ENCODE peak calls at places on chromosomes 2 and 18, in eight cellular contexts. K is hepatocyte, L is transverse colon, O is psoas muscle, E is suprapubic skin, V is breast epithelium, Z is mammary epithelial cell, U is left ventricle myocardium inferior. T is an unnamed sample.

GRCh38 chr2:171626949-171627348 is 60.3 kb upstream of the DYNC1I2 start:
- DNase-seq in K (no peak), L (no peak), O (no peak), E (no peak), V (no peak), Z (no peak), U (no peak), T (no peak)

GRCh38 chr2:30990176-30990575 is 148.1 kb downstream of the GALNT14 start:
- DNase-seq in K (peak; percentile 16), L (no peak), O (no peak), E (no peak), V (no peak), Z (no peak), U (no peak), T (no peak)

GRCh38 chr2:190628651-190629378 is 20.1 kb upstream of the NAB1 start:
- DNase-seq in K (no peak), L (no peak), O (no peak), E (no peak), V (no peak), Z (no peak), U (no peak), T (no peak)

GRCh38 chr2:29272311-29272710 is 157.1 kb downstream of the CLIP4 start:
- DNase-seq in K (no peak), L (no peak), O (no peak), E (no peak), V (no peak), Z (no peak), U (no peak), T (no peak)

GRCh38 chr18:62525611-62526010 is 2.8 kb downstream of the ZCCHC2 start:
- DNase-seq in K (no peak), L (no peak), O (no peak), E (no peak), V (no peak), Z (no peak), U (no peak), T (no peak)

GRCh38 chr2:43131890-43132522 is 94.4 kb downstream of the ZFP36L2 start:
- DNase-seq in K (no peak), L (no peak), O (no peak), E (no peak), V (peak; percentile 64), Z (peak; percentile 40), U (no peak), T (no peak)

GRCh38 chr2:73859721-73860586 is 31.2 kb downstream of the STAMBP start:
- DNase-seq in K (peak; percentile 51), L (no peak), O (no peak), E (no peak), V (no peak), Z (peak; percentile 87), U (no peak), T (no peak)

GRCh38 chr2:197972017-197972416 is 167.6 kb downstream of the PLCL1 start:
- DNase-seq in K (peak; percentile 28), L (no peak), O (no peak), E (no peak), V (peak; percentile 20), Z (peak; percentile 30), U (no peak), T (no peak)

GRCh38 chr2:152200562-152201465 is 25.3 kb upstream of the STAM2 start:
- DNase-seq in K (peak; percentile 65), L (peak; percentile 81), O (peak; percentile 92), E (peak; percentile 90), V (peak; percentile 39), Z (peak; percentile 100), U (peak; percentile 88), T (peak; percentile 63)

GRCh38 chr18:25278415-25278814 is 73.6 kb downstream of the ZNF521 start:
- DNase-seq in K (no peak), L (no peak), O (no peak), E (no peak), V (no peak), Z (no peak), U (no peak), T (no peak)

GRCh38 chr2:23375448-23375847 is 9.5 kb upstream of the KLHL29 start:
- DNase-seq in K (no peak), L (no peak), O (no peak), E (no peak), V (no peak), Z (peak; percentile 41), U (no peak), T (no peak)

GRCh38 chr2:231138699-231139098 is 13.9 kb upstream of the HTR2B start:
- DNase-seq in K (no peak), L (no peak), O (no peak), E (no peak), V (no peak), Z (no peak), U (no peak), T (no peak)

GRCh38 chr2:109547280-109547679 is 66.5 kb downstream of the SEPTIN10 start:
- DNase-seq in K (no peak), L (no peak), O (no peak), E (no peak), V (no peak), Z (no peak), U (no peak), T (no peak)

GRCh38 chr2:67840460-67841068 is 222.2 kb downstream of the C1D start:
- DNase-seq in K (peak; percentile 86), L (peak; percentile 59), O (peak; percentile 53), E (peak; percentile 79), V (peak; percentile 28), Z (peak; percentile 56), U (peak; percentile 50), T (peak; percentile 61)

GRCh38 chr2:163565192-163565591 is 170.6 kb downstream of the FIGN start:
- DNase-seq in K (no peak), L (no peak), O (no peak), E (no peak), V (no peak), Z (peak; percentile 21), U (no peak), T (no peak)

GRCh38 chr18:56715121-56715520 is 64.0 kb downstream of the WDR7 start:
- DNase-seq in K (no peak), L (no peak), O (no peak), E (no peak), V (no peak), Z (no peak), U (no peak), T (no peak)

GRCh38 chr2:237894396-237894979 is 35.1 kb downstream of the RAMP1 start:
- DNase-seq in K (no peak), L (no peak), O (no peak), E (no peak), V (no peak), Z (no peak), U (no peak), T (no peak)

GRCh38 chr2:134692461-134692860 is 26.3 kb downstream of the TMEM163 start:
- DNase-seq in K (no peak), L (no peak), O (no peak), E (no peak), V (no peak), Z (no peak), U (no peak), T (no peak)

GRCh38 chr2:43430489-43430888 is 165.3 kb downstream of the THADA start:
- DNase-seq in K (no peak), L (no peak), O (no peak), E (no peak), V (no peak), Z (no peak), U (no peak), T (no peak)

GRCh38 chr2:212421571-212422334 is 116.8 kb downstream of the ERBB4 start:
- DNase-seq in K (no peak), L (no peak), O (no peak), E (no peak), V (no peak), Z (peak; percentile 6), U (no peak), T (no peak)

GRCh38 chr2:55620123-55620779 is 2.8 kb upstream of the PPP4R3B start:
- DNase-seq in K (no peak), L (no peak), O (no peak), E (no peak), V (no peak), Z (peak; percentile 13), U (no peak), T (no peak)

GRCh38 chr2:36965751-36966369 is 476 bp downstream of the STRN start:
- DNase-seq in K (peak; percentile 73), L (peak; percentile 48), O (no peak), E (no peak), V (peak; percentile 32), Z (peak; percentile 12), U (peak; percentile 59), T (peak; percentile 62)

GRCh38 chr2:181673178-181673577 is 7.1 kb downstream of the NEUROD1 start:
- DNase-seq in K (no peak), L (no peak), O (no peak), E (no peak), V (no peak), Z (no peak), U (no peak), T (no peak)

GRCh38 chr2:239009001-239009961 is 161.4 kb downstream of the TWIST2 start:
- DNase-seq in K (no peak), L (no peak), O (no peak), E (peak; percentile 72), V (no peak), Z (no peak), U (no peak), T (no peak)

DNA sequence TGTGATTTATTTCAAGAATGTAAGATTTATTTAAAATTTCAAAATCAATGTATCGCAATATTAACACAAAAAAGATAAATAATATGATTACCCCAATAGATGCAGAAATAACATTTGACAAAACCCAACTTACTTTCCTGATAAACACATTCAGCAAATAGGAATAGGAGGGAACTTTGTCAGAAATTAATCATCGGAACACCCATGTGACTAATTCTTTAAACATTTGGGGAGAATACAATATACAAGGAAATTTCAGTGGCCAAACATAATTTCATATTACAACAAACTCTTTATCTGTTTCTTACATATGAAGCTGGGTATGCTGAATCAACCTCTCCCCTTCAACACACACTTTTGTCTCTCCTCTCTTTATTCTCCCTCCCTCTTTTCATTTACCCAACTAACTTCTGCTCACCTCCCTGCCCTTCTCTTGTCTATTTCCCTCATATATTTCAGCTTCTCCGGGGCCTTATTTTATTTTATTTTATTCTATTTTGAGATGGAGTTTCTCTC is 309.6 kb upstream of the CNTNAP5 start:
- DNase-seq in K (no peak), L (no peak), O (no peak), E (no peak), V (no peak), Z (peak; percentile 6), U (no peak), T (no peak)
- H3K9me3 ChIP-seq in K (no peaks in the 10 kb centered on the region), L (no peaks in the 10 kb centered on the region), O (no peaks in the 10 kb centered on the region), E (peaks cover 5% of the 10 kb centered on the region), V (no peaks in the 10 kb centered on the region), Z (peaks cover 7% of the 10 kb centered on the region), U (peaks cover 25% of the 10 kb centered on the region), T (no peaks in the 10 kb centered on the region)

GRCh38 chr2:72325592-72326422 is 178.1 kb upstream of the CYP26B1 start:
- DNase-seq in K (peak; percentile 22), L (peak; percentile 57), O (no peak), E (no peak), V (no peak), Z (no peak), U (no peak), T (no peak)
- TF ChIP-seq CTCF in K (peak; percentile 36), L (peak; percentile 50), O (peak; percentile 28), E (no peak), V (no peak), Z (peak; percentile 80), U (peak; percentile 61), T (peak; percentile 48)

GRCh38 chr2:62660582-62661262 is 44.8 kb upstream of the EHBP1 start:
- DNase-seq in K (no peak), L (no peak), O (no peak), E (no peak), V (no peak), Z (peak; percentile 86), U (no peak), T (no peak)
- H3K27ac ChIP-seq in K (peak overlapping the region; percentile 4), L (peak overlapping the region; percentile 82), O (no peak overlapping the region), E (no peak overlapping the region), V (no peak overlapping the region), Z (peak overlapping the region; percentile 83), U (no peak overlapping the region), T (peak overlapping the region; percentile 43)

GRCh38 chr18:64288446-64288845 is 139.6 kb upstream of the LINC00305 start:
- DNase-seq in K (peak; percentile 26), L (no peak), O (no peak), E (no peak), V (no peak), Z (no peak), U (no peak), T (no peak)
- H3K9me3 ChIP-seq in K (no peaks in the 10 kb centered on the region), L (no peaks in the 10 kb centered on the region), O (no peaks in the 10 kb centered on the region), E (no peaks in the 10 kb centered on the region), V (no peaks in the 10 kb centered on the region), Z (peaks cover 5% of the 10 kb centered on the region), U (peaks cover 7% of the 10 kb centered on the region), T (peaks cover 3% of the 10 kb centered on the region)